ENCODE peak calls at places on chromosome 15, in ten cellular contexts. B, T, I, O, K, D, G, F, A and R are unnamed samples.

GRCh38 chr15:45795487-45796069 is 160.7 kb downstream of the SQOR start:
- DNase-seq in K (no peak), F (no peak), A (no peak), D (no peak), G (peak; percentile 76), T (peak; percentile 35), B (peak; percentile 83), I (peak; percentile 24), O (peak; percentile 36), R (no peak)

GRCh38 chr15:101618861-101619614 is 33.1 kb downstream of the TM2D3 start:
- DNase-seq in O (no peak), A (peak; percentile 79), K (no peak), T (no peak), F (no peak), I (no peak), G (no peak), D (no peak), B (no peak), R (no peak)

GRCh38 chr15:31327674-31328424 is 1.2 kb downstream of the KLF13 start:
- DNase-seq in T (peak; percentile 72), D (no peak), F (peak; percentile 87), B (peak; percentile 78), O (no peak), A (peak; percentile 96), I (peak; percentile 19), G (peak; percentile 72), K (peak; percentile 78), R (peak; percentile 77)

GRCh38 chr15:46293550-46293949 is 658.7 kb downstream of the SQOR start:
- DNase-seq in I (no peak), K (no peak), T (no peak), D (no peak), F (no peak), O (no peak), B (no peak), A (no peak), G (peak; percentile 3), R (no peak)

GRCh38 chr15:39392469-39393047 is 188.3 kb upstream of the THBS1 start:
- DNase-seq in D (no peak), O (no peak), T (no peak), G (no peak), K (no peak), I (no peak), B (peak; percentile 5), F (no peak), A (no peak), R (no peak)

GRCh38 chr15:78638658-78639314 is 2.2 kb downstream of the CHRNB4 start:
- DNase-seq in G (peak; percentile 93), O (no peak), A (no peak), D (no peak), I (peak; percentile 19), F (peak; percentile 27), T (no peak), B (peak; percentile 86), K (peak; percentile 58), R (peak; percentile 56)

GRCh38 chr15:101097111-101097510 is 154.7 kb downstream of the CHSY1 start:
- DNase-seq in B (no peak), K (no peak), A (no peak), D (no peak), I (no peak), F (no peak), T (no peak), O (no peak), G (no peak), R (no peak)

GRCh38 chr15:37246065-37246464 is 145.7 kb upstream of the MEIS2 start:
- DNase-seq in I (no peak), D (peak; percentile 7), T (no peak), B (no peak), G (no peak), F (no peak), A (no peak), O (no peak), K (no peak), R (no peak)

GRCh38 chr15:98812711-98813441 is 164.5 kb downstream of the IGF1R start:
- DNase-seq in B (no peak), O (no peak), K (no peak), F (no peak), T (no peak), D (no peak), I (no peak), G (no peak), A (no peak), R (no peak)

GRCh38 chr15:62957130-62957529 is 85.4 kb upstream of the TPM1 start:
- DNase-seq in B (no peak), I (peak; percentile 29), D (no peak), T (no peak), F (no peak), O (no peak), G (no peak), A (no peak), K (no peak), R (no peak)

GRCh38 chr15:48858401-48858800 is 19.5 kb upstream of the EID1 start:
- DNase-seq in I (peak; percentile 70), F (no peak), B (no peak), K (no peak), T (no peak), D (peak; percentile 65), G (no peak), O (no peak), A (no peak), R (no peak)

GRCh38 chr15:42239528-42240245 is 31.6 kb upstream of the VPS39 start:
- DNase-seq in O (no peak), A (no peak), B (peak; percentile 34), F (no peak), K (no peak), T (no peak), G (no peak), I (peak; percentile 46), D (peak; percentile 3), R (no peak)

GRCh38 chr15:100693451-100693850 is 91.1 kb downstream of the ASB7 start:
- DNase-seq in K (no peak), I (no peak), D (no peak), A (no peak), B (no peak), F (no peak), G (no peak), T (no peak), O (no peak), R (no peak)

GRCh38 chr15:29129221-29129620 is 140.4 kb downstream of the NSMCE3 start:
- DNase-seq in A (no peak), B (no peak), K (no peak), O (no peak), D (no peak), G (no peak), I (no peak), F (no peak), T (no peak), R (no peak)

GRCh38 chr15:94277485-94277884 is 46.1 kb downstream of the MCTP2 start:
- DNase-seq in G (no peak), A (no peak), O (no peak), D (no peak), T (no peak), F (no peak), B (no peak), K (no peak), I (no peak), R (no peak)

GRCh38 chr15:36484038-36484778 is 95.2 kb upstream of the CDIN1 start:
- DNase-seq in G (no peak), F (no peak), T (no peak), B (no peak), I (peak; percentile 87), A (no peak), D (peak; percentile 56), K (no peak), O (no peak), R (no peak)

GRCh38 chr15:81155375-81156218 is 21.5 kb downstream of the CFAP161 start:
- DNase-seq in D (peak; percentile 22), G (peak; percentile 50), K (no peak), F (peak; percentile 20), I (peak; percentile 77), O (peak; percentile 25), T (peak; percentile 11), A (no peak), B (peak; percentile 73), R (peak; percentile 59)

GRCh38 chr15:40932146-40932545 is 3.0 kb downstream of the DLL4 start:
- DNase-seq in D (no peak), K (no peak), B (no peak), G (no peak), T (no peak), F (no peak), O (no peak), A (peak; percentile 69), I (no peak), R (no peak)
- H3K4me3 ChIP-seq in D (no peak overlapping the region), K (no peak overlapping the region), B (no peak overlapping the region), G (no peak overlapping the region), T (no peak overlapping the region), F (no peak overlapping the region), O (no peak overlapping the region), A (peak overlapping the region; percentile 49), I (no peak overlapping the region), R (no peak overlapping the region)

GRCh38 chr15:70267879-70268278 is 170.2 kb upstream of the TLE3 start:
- DNase-seq in I (peak; percentile 15), K (no peak), F (no peak), D (peak; percentile 57), B (no peak), A (no peak), O (no peak), T (no peak), G (no peak), R (no peak)

GRCh38 chr15:70269991-70270751 is 172.5 kb upstream of the TLE3 start:
- DNase-seq in D (no peak), B (peak; percentile 64), I (no peak), A (peak; percentile 77), T (no peak), G (no peak), O (no peak), F (no peak), K (no peak), R (no peak)

GRCh38 chr15:70270752-70271111 is 173.0 kb upstream of the TLE3 start:
- DNase-seq in A (peak; percentile 21), F (no peak), G (no peak), I (no peak), D (no peak), K (no peak), O (no peak), T (no peak), B (no peak), R (no peak)

GRCh38 chr15:70268698-70269251 is 171.1 kb upstream of the TLE3 start:
- DNase-seq in K (peak; percentile 64), I (no peak), B (peak; percentile 88), D (no peak), F (no peak), G (no peak), A (peak; percentile 77), O (no peak), T (no peak), R (no peak)

GRCh38 chr15:70269331-70269911 is 171.7 kb upstream of the TLE3 start:
- DNase-seq in D (no peak), A (peak; percentile 75), G (no peak), F (no peak), O (no peak), I (no peak), T (no peak), B (no peak), K (no peak), R (peak; percentile 66)
- H3K4me1 ChIP-seq in D (peaks cover 44% of the 10 kb centered on the region), A (peaks cover 72% of the 10 kb centered on the region), G (peaks cover 9% of the 10 kb centered on the region), F (peaks cover 21% of the 10 kb centered on the region), O (peaks cover 25% of the 10 kb centered on the region), I (peaks cover 5% of the 10 kb centered on the region), T (no peaks in the 10 kb centered on the region), B (peaks cover 90% of the 10 kb centered on the region), K (peaks cover 21% of the 10 kb centered on the region), R (peaks cover 57% of the 10 kb centered on the region)

GRCh38 chr15:65832549-65833364 is 36.5 kb upstream of the RAB11A start:
- DNase-seq in F (peak; percentile 68), G (peak; percentile 71), D (peak; percentile 89), K (peak; percentile 45), O (peak; percentile 96), T (peak; percentile 95), I (peak; percentile 90), B (no peak), A (peak; percentile 87), R (peak; percentile 96)
- H3K27ac ChIP-seq in F (peak overlapping the region; percentile 71), G (peak overlapping the region; percentile 91), D (peak overlapping the region; percentile 58), K (peak overlapping the region; percentile 64), O (peak overlapping the region; percentile 72), T (peak overlapping the region; percentile 76), I (peak overlapping the region; percentile 51), B (no peak overlapping the region), A (peak overlapping the region; percentile 89), R (peak overlapping the region; percentile 90)

GRCh38 chr15:55197362-55197705 is 593 bp upstream of the RSL24D1 start:
- DNase-seq in I (no peak), O (no peak), D (no peak), T (no peak), B (peak; percentile 78), K (no peak), A (no peak), F (no peak), G (no peak), R (no peak)
- H3K4me3 ChIP-seq in I (peak overlapping the region; percentile 80), O (peak overlapping the region; percentile 74), D (peak overlapping the region; percentile 89), T (peak overlapping the region; percentile 77), B (peak overlapping the region; percentile 76), K (peak overlapping the region; percentile 64), A (peak overlapping the region; percentile 76), F (peak overlapping the region; percentile 97), G (peak overlapping the region; percentile 61), R (peak overlapping the region; percentile 68)